ENCODE peak calls at places on chromosome 19, in six cellular contexts. J, Q, G, W, D and Z are unnamed samples.

GRCh38 chr19:44111910-44112463 is 1.2 kb upstream of the ZNF225 start:
- DNase-seq in G (no peak), W (no peak), J (no peak), Q (no peak), D (peak), Z (peak)

GRCh38 chr19:3494559-3494958 is 5.9 kb downstream of the DOHH start:
- DNase-seq in Q (no peak), D (no peak), W (peak), J (no peak), G (no peak), Z (no peak)

GRCh38 chr19:51342631-51343569 is 961 bp upstream of the VSIG10L start:
- DNase-seq in J (no peak), G (no peak), Q (no peak), W (no peak), D (no peak), Z (no peak)

GRCh38 chr19:42051166-42052115 is 18.6 kb downstream of the GRIK5 start:
- DNase-seq in D (peak), G (no peak), J (no peak), Q (no peak), W (no peak), Z (no peak)

GRCh38 chr19:29193116-29193515 is 19.8 kb downstream of the UQCRFS1 start:
- DNase-seq in W (no peak), J (no peak), D (no peak), G (no peak), Q (no peak), Z (no peak)

GRCh38 chr19:15265849-15266248 is 33.6 kb upstream of the EPHX3 start:
- DNase-seq in W (no peak), J (peak), D (peak), G (peak), Q (peak), Z (no peak)

GRCh38 chr19:4172861-4173473 is 9.4 kb downstream of the SIRT6 start:
- DNase-seq in G (peak), Q (peak), W (peak), J (no peak), D (peak), Z (no peak)

GRCh38 chr19:33444238-33444992 is 70.9 kb downstream of the CEBPG start:
- DNase-seq in Q (no peak), D (no peak), J (no peak), W (no peak), G (peak), Z (no peak)